ENCODE peak calls at places on chromosomes 13 and 19, in eight cellular contexts. One of them, this sample, is unnamed.

GRCh38 chr13:50672025-50672424 is 171.5 kb downstream of the DLEU7 start:
- DNase-seq in foreskin fibroblast: peak
- DNase-seq in pancreas: peak
- DNase-seq in cardiac muscle cell: no peak
- DNase-seq in GM06990: no peak
- DNase-seq in fibroblast of mammary gland: no peak
- DNase-seq in esophagus muscularis mucosa: no peak
- DNase-seq in HFF-Myc: no peak
- DNase-seq in this sample: peak

GRCh38 chr13:94251801-94252200 is 227.7 kb downstream of the DCT start:
- DNase-seq in foreskin fibroblast: peak
- DNase-seq in pancreas: no peak
- DNase-seq in cardiac muscle cell: peak
- DNase-seq in GM06990: no peak
- DNase-seq in fibroblast of mammary gland: peak
- DNase-seq in esophagus muscularis mucosa: no peak
- DNase-seq in HFF-Myc: no peak
- DNase-seq in this sample: peak

GRCh38 chr19:35717665-35718344 is at the start of gene KMT2B:
- DNase-seq in foreskin fibroblast: no peak
- DNase-seq in pancreas: no peak
- DNase-seq in cardiac muscle cell: peak
- DNase-seq in GM06990: peak
- DNase-seq in fibroblast of mammary gland: no peak
- DNase-seq in esophagus muscularis mucosa: no peak
- DNase-seq in HFF-Myc: no peak
- DNase-seq in this sample: peak

GRCh38 chr13:73681779-73682178 is 452.4 kb downstream of the KLF12 start:
- DNase-seq in foreskin fibroblast: no peak
- DNase-seq in pancreas: no peak
- DNase-seq in cardiac muscle cell: no peak
- DNase-seq in GM06990: no peak
- DNase-seq in fibroblast of mammary gland: no peak
- DNase-seq in esophagus muscularis mucosa: no peak
- DNase-seq in HFF-Myc: no peak
- DNase-seq in this sample: no peak

GRCh38 chr19:9673912-9674668 is 810 bp downstream of the ZNF562 start:
- DNase-seq in foreskin fibroblast: peak
- DNase-seq in pancreas: no peak
- DNase-seq in cardiac muscle cell: no peak
- DNase-seq in GM06990: peak
- DNase-seq in fibroblast of mammary gland: peak
- DNase-seq in esophagus muscularis mucosa: no peak
- DNase-seq in HFF-Myc: no peak
- DNase-seq in this sample: no peak

GRCh38 chr13:76975863-76976262 is 16.0 kb upstream of the CLN5 start:
- DNase-seq in foreskin fibroblast: no peak
- DNase-seq in pancreas: no peak
- DNase-seq in cardiac muscle cell: no peak
- DNase-seq in GM06990: no peak
- DNase-seq in fibroblast of mammary gland: no peak
- DNase-seq in esophagus muscularis mucosa: no peak
- DNase-seq in HFF-Myc: no peak
- DNase-seq in this sample: no peak

GRCh38 chr19:35397064-35397463 is 26.2 kb downstream of the GPR42 start:
- DNase-seq in foreskin fibroblast: no peak
- DNase-seq in pancreas: no peak
- DNase-seq in cardiac muscle cell: no peak
- DNase-seq in GM06990: no peak
- DNase-seq in fibroblast of mammary gland: no peak
- DNase-seq in esophagus muscularis mucosa: no peak
- DNase-seq in HFF-Myc: no peak
- DNase-seq in this sample: no peak

GRCh38 chr13:99395436-99395835 is 88.2 kb upstream of the GPR183 start:
- DNase-seq in foreskin fibroblast: no peak
- DNase-seq in pancreas: no peak
- DNase-seq in cardiac muscle cell: no peak
- DNase-seq in GM06990: no peak
- DNase-seq in fibroblast of mammary gland: no peak
- DNase-seq in esophagus muscularis mucosa: no peak
- DNase-seq in HFF-Myc: no peak
- DNase-seq in this sample: no peak

GRCh38 chr19:41175825-41176734 is 16.9 kb upstream of the CYP2S1 start:
- DNase-seq in foreskin fibroblast: peak
- DNase-seq in pancreas: no peak
- DNase-seq in cardiac muscle cell: peak
- DNase-seq in GM06990: no peak
- DNase-seq in fibroblast of mammary gland: peak
- DNase-seq in esophagus muscularis mucosa: no peak
- DNase-seq in HFF-Myc: peak
- DNase-seq in this sample: peak

GRCh38 chr19:53642381-53643099 is 10.7 kb downstream of the DPRX start:
- DNase-seq in foreskin fibroblast: no peak
- DNase-seq in pancreas: no peak
- DNase-seq in cardiac muscle cell: no peak
- DNase-seq in GM06990: no peak
- DNase-seq in fibroblast of mammary gland: no peak
- DNase-seq in esophagus muscularis mucosa: no peak
- DNase-seq in HFF-Myc: no peak
- DNase-seq in this sample: no peak

GRCh38 chr13:35826626-35827254 is 304.4 kb downstream of the DCLK1 start:
- DNase-seq in foreskin fibroblast: no peak
- DNase-seq in pancreas: no peak
- DNase-seq in cardiac muscle cell: no peak
- DNase-seq in GM06990: no peak
- DNase-seq in fibroblast of mammary gland: no peak
- DNase-seq in esophagus muscularis mucosa: no peak
- DNase-seq in HFF-Myc: no peak
- DNase-seq in this sample: no peak

GRCh38 chr19:14450168-14450874 is 17.2 kb downstream of the PKN1 start:
- DNase-seq in foreskin fibroblast: no peak
- DNase-seq in pancreas: no peak
- DNase-seq in cardiac muscle cell: no peak
- DNase-seq in GM06990: peak
- DNase-seq in fibroblast of mammary gland: peak
- DNase-seq in esophagus muscularis mucosa: no peak
- DNase-seq in HFF-Myc: no peak
- DNase-seq in this sample: no peak

GRCh38 chr19:44596428-44597130 is 16.8 kb upstream of the IGSF23 start:
- DNase-seq in foreskin fibroblast: no peak
- DNase-seq in pancreas: no peak
- DNase-seq in cardiac muscle cell: no peak
- DNase-seq in GM06990: no peak
- DNase-seq in fibroblast of mammary gland: no peak
- DNase-seq in esophagus muscularis mucosa: no peak
- DNase-seq in HFF-Myc: no peak
- DNase-seq in this sample: no peak

GRCh38 chr13:39967199-39967959 is 311.9 kb downstream of the COG6 start:
- DNase-seq in foreskin fibroblast: no peak
- DNase-seq in pancreas: no peak
- DNase-seq in cardiac muscle cell: no peak
- DNase-seq in GM06990: no peak
- DNase-seq in fibroblast of mammary gland: peak
- DNase-seq in esophagus muscularis mucosa: no peak
- DNase-seq in HFF-Myc: no peak
- DNase-seq in this sample: no peak

GRCh38 chr19:45994989-45995714 is at the start of gene CCDC61:
- DNase-seq in foreskin fibroblast: peak
- DNase-seq in pancreas: peak
- DNase-seq in cardiac muscle cell: peak
- DNase-seq in GM06990: peak
- DNase-seq in fibroblast of mammary gland: peak
- DNase-seq in esophagus muscularis mucosa: peak
- DNase-seq in HFF-Myc: peak
- DNase-seq in this sample: peak

GRCh38 chr19:52206481-52206880 is 16.6 kb downstream of the PPP2R1A start:
- DNase-seq in foreskin fibroblast: no peak
- DNase-seq in pancreas: no peak
- DNase-seq in cardiac muscle cell: no peak
- DNase-seq in GM06990: no peak
- DNase-seq in fibroblast of mammary gland: no peak
- DNase-seq in esophagus muscularis mucosa: no peak
- DNase-seq in HFF-Myc: no peak
- DNase-seq in this sample: no peak

GRCh38 chr13:50713849-50714248 is 129.6 kb downstream of the DLEU7 start:
- DNase-seq in foreskin fibroblast: peak
- DNase-seq in pancreas: no peak
- DNase-seq in cardiac muscle cell: peak
- DNase-seq in GM06990: peak
- DNase-seq in fibroblast of mammary gland: peak
- DNase-seq in esophagus muscularis mucosa: no peak
- DNase-seq in HFF-Myc: peak
- DNase-seq in this sample: peak

GRCh38 chr13:50909605-50910482 is at the start of gene RNASEH2B:
- DNase-seq in foreskin fibroblast: peak
- DNase-seq in pancreas: peak
- DNase-seq in cardiac muscle cell: peak
- DNase-seq in GM06990: peak
- DNase-seq in fibroblast of mammary gland: peak
- DNase-seq in esophagus muscularis mucosa: no peak
- DNase-seq in HFF-Myc: no peak
- DNase-seq in this sample: peak

GRCh38 chr19:33784432-33784831 is 12.2 kb upstream of the KCTD15 start:
- DNase-seq in foreskin fibroblast: no peak
- DNase-seq in pancreas: no peak
- DNase-seq in cardiac muscle cell: no peak
- DNase-seq in GM06990: no peak
- DNase-seq in fibroblast of mammary gland: peak
- DNase-seq in esophagus muscularis mucosa: no peak
- DNase-seq in HFF-Myc: no peak
- DNase-seq in this sample: no peak

GRCh38 chr13:97339019-97339988 is 94.7 kb upstream of the RAP2A start:
- DNase-seq in foreskin fibroblast: peak
- DNase-seq in pancreas: peak
- DNase-seq in cardiac muscle cell: peak
- DNase-seq in GM06990: no peak
- DNase-seq in fibroblast of mammary gland: peak
- DNase-seq in esophagus muscularis mucosa: no peak
- DNase-seq in HFF-Myc: peak
- DNase-seq in this sample: peak

GRCh38 chr13:33874871-33875270 is 56.9 kb downstream of the RFC3 start:
- DNase-seq in foreskin fibroblast: no peak
- DNase-seq in pancreas: no peak
- DNase-seq in cardiac muscle cell: no peak
- DNase-seq in GM06990: no peak
- DNase-seq in fibroblast of mammary gland: no peak
- DNase-seq in esophagus muscularis mucosa: no peak
- DNase-seq in HFF-Myc: no peak
- DNase-seq in this sample: no peak

GRCh38 chr19:35347930-35348298 is 212 bp downstream of the FFAR1 start:
- DNase-seq in foreskin fibroblast: no peak
- DNase-seq in pancreas: no peak
- DNase-seq in cardiac muscle cell: no peak
- DNase-seq in GM06990: no peak
- DNase-seq in fibroblast of mammary gland: no peak
- DNase-seq in esophagus muscularis mucosa: peak
- DNase-seq in HFF-Myc: no peak
- DNase-seq in this sample: no peak

GRCh38 chr13:42873081-42873480 is 91.7 kb downstream of the FAM216B start:
- DNase-seq in foreskin fibroblast: no peak
- DNase-seq in pancreas: no peak
- DNase-seq in cardiac muscle cell: no peak
- DNase-seq in GM06990: no peak
- DNase-seq in fibroblast of mammary gland: no peak
- DNase-seq in esophagus muscularis mucosa: no peak
- DNase-seq in HFF-Myc: no peak
- DNase-seq in this sample: peak

GRCh38 chr19:2282062-2282861 is at the start of gene PEAK3:
- DNase-seq in foreskin fibroblast: no peak
- DNase-seq in pancreas: no peak
- DNase-seq in cardiac muscle cell: peak
- DNase-seq in GM06990: peak
- DNase-seq in fibroblast of mammary gland: no peak
- DNase-seq in esophagus muscularis mucosa: peak
- DNase-seq in HFF-Myc: no peak
- DNase-seq in this sample: peak

GRCh38 chr13:28597641-28598040 is 61.3 kb upstream of the POMP start:
- DNase-seq in foreskin fibroblast: no peak
- DNase-seq in pancreas: no peak
- DNase-seq in cardiac muscle cell: peak
- DNase-seq in GM06990: no peak
- DNase-seq in fibroblast of mammary gland: peak
- DNase-seq in esophagus muscularis mucosa: no peak
- DNase-seq in HFF-Myc: no peak
- DNase-seq in this sample: no peak

DNA sequence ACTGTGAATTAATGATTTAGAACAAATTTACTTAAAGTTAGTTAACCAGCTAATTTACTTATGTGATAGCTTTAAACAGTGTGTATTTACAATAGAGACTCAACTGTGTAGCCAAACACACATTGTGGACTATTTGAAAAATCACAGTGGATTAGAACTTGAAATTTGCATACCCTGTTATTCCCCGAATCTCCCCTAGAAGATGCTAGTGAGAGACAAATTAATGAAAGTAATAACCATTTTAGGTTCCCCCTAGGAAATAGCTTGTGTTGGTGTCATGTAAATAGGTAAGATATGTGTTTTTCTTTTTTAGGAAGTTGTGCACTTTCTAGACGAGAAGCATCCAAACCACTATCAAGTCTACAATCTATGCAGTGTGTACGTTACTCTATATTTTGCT is 98.5 kb downstream of the C1QTNF9 start:
- DNase-seq in foreskin fibroblast: no peak
- DNase-seq in pancreas: no peak
- DNase-seq in cardiac muscle cell: no peak
- DNase-seq in GM06990: no peak
- DNase-seq in fibroblast of mammary gland: no peak
- DNase-seq in esophagus muscularis mucosa: no peak
- DNase-seq in HFF-Myc: no peak
- DNase-seq in this sample: no peak
- TF ChIP-seq CTCF in foreskin fibroblast: no peak
- TF ChIP-seq CTCF in pancreas: no peak
- TF ChIP-seq CTCF in cardiac muscle cell: peak
- TF ChIP-seq CTCF in GM06990: peak
- TF ChIP-seq CTCF in fibroblast of mammary gland: peak
- TF ChIP-seq CTCF in esophagus muscularis mucosa: no peak
- TF ChIP-seq CTCF in HFF-Myc: no peak
- TF ChIP-seq CTCF in this sample: no peak

GRCh38 chr13:113804017-113804702 is 45.1 kb downstream of the TMEM255B start:
- DNase-seq in foreskin fibroblast: no peak
- DNase-seq in pancreas: no peak
- DNase-seq in cardiac muscle cell: no peak
- DNase-seq in GM06990: no peak
- DNase-seq in fibroblast of mammary gland: peak
- DNase-seq in esophagus muscularis mucosa: no peak
- DNase-seq in HFF-Myc: no peak
- DNase-seq in this sample: no peak
- H3K4me3 ChIP-seq in foreskin fibroblast: no peak
- H3K4me3 ChIP-seq in pancreas: no peak
- H3K4me3 ChIP-seq in cardiac muscle cell: no peak
- H3K4me3 ChIP-seq in GM06990: no peak
- H3K4me3 ChIP-seq in fibroblast of mammary gland: no peak
- H3K4me3 ChIP-seq in esophagus muscularis mucosa: no peak
- H3K4me3 ChIP-seq in HFF-Myc: no peak
- H3K4me3 ChIP-seq in this sample: no peak

GRCh38 chr13:109275848-109276247 is 510.5 kb downstream of the IRS2 start:
- DNase-seq in foreskin fibroblast: no peak
- DNase-seq in pancreas: peak
- DNase-seq in cardiac muscle cell: no peak
- DNase-seq in GM06990: no peak
- DNase-seq in fibroblast of mammary gland: peak
- DNase-seq in esophagus muscularis mucosa: peak
- DNase-seq in HFF-Myc: no peak
- DNase-seq in this sample: no peak
- TF ChIP-seq CTCF in foreskin fibroblast: no peak
- TF ChIP-seq CTCF in pancreas: no peak
- TF ChIP-seq CTCF in cardiac muscle cell: no peak
- TF ChIP-seq CTCF in GM06990: no peak
- TF ChIP-seq CTCF in fibroblast of mammary gland: no peak
- TF ChIP-seq CTCF in esophagus muscularis mucosa: peak
- TF ChIP-seq CTCF in HFF-Myc: peak
- TF ChIP-seq CTCF in this sample: no peak

GRCh38 chr19:30450101-30450500 is 77.9 kb downstream of the ZNF536 start:
- DNase-seq in foreskin fibroblast: no peak
- DNase-seq in pancreas: peak
- DNase-seq in cardiac muscle cell: peak
- DNase-seq in GM06990: no peak
- DNase-seq in fibroblast of mammary gland: no peak
- DNase-seq in esophagus muscularis mucosa: no peak
- DNase-seq in HFF-Myc: no peak
- DNase-seq in this sample: peak
- H3K4me3 ChIP-seq in foreskin fibroblast: peak
- H3K4me3 ChIP-seq in pancreas: no peak
- H3K4me3 ChIP-seq in cardiac muscle cell: no peak
- H3K4me3 ChIP-seq in GM06990: no peak
- H3K4me3 ChIP-seq in fibroblast of mammary gland: no peak
- H3K4me3 ChIP-seq in esophagus muscularis mucosa: peak
- H3K4me3 ChIP-seq in HFF-Myc: no peak
- H3K4me3 ChIP-seq in this sample: peak

This sample was measured in AG10803.